ENCODE peak calls at places on chromosomes 1 and 21, in five cellular contexts. One of them, this sample, is unnamed.
A peak's percentile ranks its signal among the peaks of the same experiment; 100 is the strongest.

GRCh38 chr1:40042337-40042736 is 1.8 kb downstream of the CAP1 start:
- DNase-seq in GM23338: no peak
- DNase-seq in GM12878: no peak
- DNase-seq in K562: no peak
- DNase-seq in H1: no peak
- DNase-seq in this sample: no peak

GRCh38 chr21:25080161-25080560 is 527.1 kb downstream of the MRPL39 start:
- DNase-seq in GM23338: no peak
- DNase-seq in GM12878: no peak
- DNase-seq in K562: no peak
- DNase-seq in H1: no peak
- DNase-seq in this sample: no peak

GRCh38 chr1:241542199-241542907 is 10.2 kb downstream of the KMO start:
- DNase-seq in GM23338: no peak
- DNase-seq in GM12878: no peak
- DNase-seq in K562: no peak
- DNase-seq in H1: no peak
- DNase-seq in this sample: no peak

GRCh38 chr21:8989883-8990325 is 1531.5 kb upstream of the TPTE start:
- DNase-seq in GM23338: peak; percentile 88
- DNase-seq in GM12878: no peak
- DNase-seq in K562: peak; percentile 27
- DNase-seq in H1: no peak
- DNase-seq in this sample: peak; percentile 96

GRCh38 chr1:227562923-227563318 is 435 bp upstream of the ZNF678 start:
- DNase-seq in GM23338: no peak
- DNase-seq in GM12878: no peak
- DNase-seq in K562: no peak
- DNase-seq in H1: no peak
- DNase-seq in this sample: no peak

GRCh38 chr1:230242317-230242716 is 175.3 kb downstream of the GALNT2 start:
- DNase-seq in GM23338: no peak
- DNase-seq in GM12878: no peak
- DNase-seq in K562: no peak
- DNase-seq in H1: peak; percentile 24
- DNase-seq in this sample: no peak

GRCh38 chr1:59007820-59008598 is 224.2 kb upstream of the JUN start:
- DNase-seq in GM23338: no peak
- DNase-seq in GM12878: no peak
- DNase-seq in K562: no peak
- DNase-seq in H1: no peak
- DNase-seq in this sample: no peak

GRCh38 chr1:201737350-201738060 is 91.5 kb upstream of the IPO9 start:
- DNase-seq in GM23338: peak; percentile 80
- DNase-seq in GM12878: no peak
- DNase-seq in K562: no peak
- DNase-seq in H1: no peak
- DNase-seq in this sample: no peak

GRCh38 chr1:79193211-79194079 is 186.9 kb upstream of the ADGRL4 start:
- DNase-seq in GM23338: peak; percentile 75
- DNase-seq in GM12878: peak; percentile 41
- DNase-seq in K562: no peak
- DNase-seq in H1: peak; percentile 42
- DNase-seq in this sample: no peak

GRCh38 chr1:18362150-18362549 is 118.6 kb upstream of the KLHDC7A start:
- DNase-seq in GM23338: no peak
- DNase-seq in GM12878: no peak
- DNase-seq in K562: no peak
- DNase-seq in H1: no peak
- DNase-seq in this sample: no peak

GRCh38 chr21:33644383-33645074 is 2.2 kb downstream of the ITSN1 start:
- DNase-seq in GM23338: peak; percentile 22
- DNase-seq in GM12878: no peak
- DNase-seq in K562: no peak
- DNase-seq in H1: no peak
- DNase-seq in this sample: peak; percentile 79

GRCh38 chr1:38577937-38578443 is 281.6 kb downstream of the RRAGC start:
- DNase-seq in GM23338: no peak
- DNase-seq in GM12878: no peak
- DNase-seq in K562: no peak
- DNase-seq in H1: no peak
- DNase-seq in this sample: no peak

GRCh38 chr1:167107456-167107855 is 13.6 kb downstream of the STYXL2 start:
- DNase-seq in GM23338: no peak
- DNase-seq in GM12878: no peak
- DNase-seq in K562: no peak
- DNase-seq in H1: no peak
- DNase-seq in this sample: no peak

GRCh38 chr1:182631954-182632353 is 27.8 kb upstream of the RGS16 start:
- DNase-seq in GM23338: no peak
- DNase-seq in GM12878: no peak
- DNase-seq in K562: no peak
- DNase-seq in H1: no peak
- DNase-seq in this sample: no peak

GRCh38 chr1:229228522-229228921 is 42.4 kb upstream of the RAB4A start:
- DNase-seq in GM23338: no peak
- DNase-seq in GM12878: no peak
- DNase-seq in K562: no peak
- DNase-seq in H1: no peak
- DNase-seq in this sample: no peak

GRCh38 chr1:77398115-77398514 is 116.3 kb downstream of the AK5 start:
- DNase-seq in GM23338: peak; percentile 19
- DNase-seq in GM12878: no peak
- DNase-seq in K562: no peak
- DNase-seq in H1: no peak
- DNase-seq in this sample: no peak

GRCh38 chr1:21165632-21166031 is 11.1 kb downstream of the EIF4G3 start:
- DNase-seq in GM23338: no peak
- DNase-seq in GM12878: no peak
- DNase-seq in K562: no peak
- DNase-seq in H1: no peak
- DNase-seq in this sample: no peak

GRCh38 chr1:162069334-162070093 is at the start of gene NOS1AP:
- DNase-seq in GM23338: peak; percentile 88
- DNase-seq in GM12878: no peak
- DNase-seq in K562: peak; percentile 91
- DNase-seq in H1: peak; percentile 89
- DNase-seq in this sample: peak; percentile 59

GRCh38 chr1:47852006-47852686 is 145.0 kb downstream of the TRABD2B start:
- DNase-seq in GM23338: no peak
- DNase-seq in GM12878: no peak
- DNase-seq in K562: no peak
- DNase-seq in H1: no peak
- DNase-seq in this sample: no peak

GRCh38 chr1:162564762-162565218 is 3.3 kb downstream of the UAP1 start:
- DNase-seq in GM23338: no peak
- DNase-seq in GM12878: no peak
- DNase-seq in K562: no peak
- DNase-seq in H1: no peak
- DNase-seq in this sample: no peak

GRCh38 chr1:218357211-218357892 is 12.2 kb downstream of the TGFB2 start:
- DNase-seq in GM23338: no peak
- DNase-seq in GM12878: no peak
- DNase-seq in K562: no peak
- DNase-seq in H1: peak; percentile 30
- DNase-seq in this sample: no peak

GRCh38 chr1:228009828-228010775 is 3.3 kb downstream of the WNT3A start:
- DNase-seq in GM23338: no peak
- DNase-seq in GM12878: peak; percentile 13
- DNase-seq in K562: peak; percentile 8
- DNase-seq in H1: no peak
- DNase-seq in this sample: no peak

GRCh38 chr1:201766117-201766863 is 62.7 kb upstream of the IPO9 start:
- DNase-seq in GM23338: no peak
- DNase-seq in GM12878: no peak
- DNase-seq in K562: no peak
- DNase-seq in H1: no peak
- DNase-seq in this sample: no peak

GRCh38 chr1:245822997-245823396 is 668.2 kb downstream of the KIF26B start:
- DNase-seq in GM23338: no peak
- DNase-seq in GM12878: no peak
- DNase-seq in K562: no peak
- DNase-seq in H1: no peak
- DNase-seq in this sample: peak; percentile 54

GRCh38 chr1:184691719-184692324 is 62.8 kb downstream of the EDEM3 start:
- DNase-seq in GM23338: peak; percentile 74
- DNase-seq in GM12878: no peak
- DNase-seq in K562: no peak
- DNase-seq in H1: no peak
- DNase-seq in this sample: peak; percentile 24

GRCh38 chr1:114756949-114757454 is 782 bp downstream of the CSDE1 start:
- DNase-seq in GM23338: peak; percentile 76
- DNase-seq in GM12878: no peak
- DNase-seq in K562: no peak
- DNase-seq in H1: no peak
- DNase-seq in this sample: peak; percentile 49

GRCh38 chr1:77031101-77031662 is 163.9 kb downstream of the ST6GALNAC5 start:
- DNase-seq in GM23338: no peak
- DNase-seq in GM12878: no peak
- DNase-seq in K562: no peak
- DNase-seq in H1: no peak
- DNase-seq in this sample: no peak

GRCh38 chr1:13908128-13908527 is 208.1 kb downstream of the PRDM2 start:
- DNase-seq in GM23338: no peak
- DNase-seq in GM12878: peak; percentile 63
- DNase-seq in K562: no peak
- DNase-seq in H1: no peak
- DNase-seq in this sample: no peak

DNA sequence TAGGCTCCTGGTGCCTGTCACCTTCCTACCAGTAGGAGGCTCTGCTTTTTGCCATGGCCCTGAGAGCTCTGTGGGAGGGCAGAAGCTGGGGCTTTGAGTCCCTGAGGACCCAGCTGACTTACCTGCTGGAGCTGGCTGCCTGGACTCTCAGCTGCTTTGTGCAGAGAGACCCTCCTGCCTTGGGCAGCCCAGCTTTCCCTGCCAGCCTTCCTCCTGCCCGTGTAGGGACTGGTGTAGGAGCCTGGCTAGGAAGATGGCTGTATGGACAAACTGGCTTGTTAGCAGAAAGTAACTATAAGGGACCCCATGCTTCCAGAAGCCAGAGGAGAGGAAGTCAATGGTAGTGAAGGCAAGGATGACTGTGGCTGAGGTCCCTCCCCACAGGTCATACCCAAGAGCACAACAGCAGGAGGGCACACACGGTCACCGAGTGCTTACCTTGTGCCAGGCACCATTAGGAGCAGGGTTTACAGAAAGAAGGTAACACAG is 9.7 kb upstream of the CELSR2 start:
- DNase-seq in GM23338: peak; percentile 92
- DNase-seq in GM12878: no peak
- DNase-seq in K562: peak; percentile 79
- DNase-seq in H1: peak; percentile 75
- DNase-seq in this sample: peak; percentile 66
- TF ChIP-seq CREB1 in GM23338: no peak
- TF ChIP-seq CREB1 in GM12878: no peak
- TF ChIP-seq CREB1 in K562: no peak
- TF ChIP-seq CREB1 in H1: no peak
- TF ChIP-seq CREB1 in this sample: no peak

GRCh38 chr1:37051386-37051785 is 17.1 kb upstream of the GRIK3 start:
- DNase-seq in GM23338: no peak
- DNase-seq in GM12878: no peak
- DNase-seq in K562: no peak
- DNase-seq in H1: no peak
- DNase-seq in this sample: no peak
- H4K20me1 ChIP-seq in GM23338: no peaks in the 10 kb centered on the region
- H4K20me1 ChIP-seq in GM12878: no peaks in the 10 kb centered on the region
- H4K20me1 ChIP-seq in K562: peaks cover 7% of the 10 kb centered on the region
- H4K20me1 ChIP-seq in H1: no peaks in the 10 kb centered on the region
- H4K20me1 ChIP-seq in this sample: no peaks in the 10 kb centered on the region

GRCh38 chr1:93638307-93638847 is 43.3 kb downstream of the BCAR3 start:
- DNase-seq in GM23338: peak; percentile 24
- DNase-seq in GM12878: no peak
- DNase-seq in K562: no peak
- DNase-seq in H1: no peak
- DNase-seq in this sample: no peak

GRCh38 chr1:93638981-93639380 is 42.7 kb downstream of the BCAR3 start:
- DNase-seq in GM23338: peak; percentile 66
- DNase-seq in GM12878: no peak
- DNase-seq in K562: no peak
- DNase-seq in H1: peak; percentile 57
- DNase-seq in this sample: no peak

GRCh38 chr1:93635614-93636543 is 45.8 kb downstream of the BCAR3 start:
- DNase-seq in GM23338: peak; percentile 92
- DNase-seq in GM12878: no peak
- DNase-seq in K562: no peak
- DNase-seq in H1: no peak
- DNase-seq in this sample: no peak

GRCh38 chr1:93633313-93633712 is 48.3 kb downstream of the BCAR3 start:
- DNase-seq in GM23338: no peak
- DNase-seq in GM12878: no peak
- DNase-seq in K562: no peak
- DNase-seq in H1: no peak
- DNase-seq in this sample: no peak

DNA sequence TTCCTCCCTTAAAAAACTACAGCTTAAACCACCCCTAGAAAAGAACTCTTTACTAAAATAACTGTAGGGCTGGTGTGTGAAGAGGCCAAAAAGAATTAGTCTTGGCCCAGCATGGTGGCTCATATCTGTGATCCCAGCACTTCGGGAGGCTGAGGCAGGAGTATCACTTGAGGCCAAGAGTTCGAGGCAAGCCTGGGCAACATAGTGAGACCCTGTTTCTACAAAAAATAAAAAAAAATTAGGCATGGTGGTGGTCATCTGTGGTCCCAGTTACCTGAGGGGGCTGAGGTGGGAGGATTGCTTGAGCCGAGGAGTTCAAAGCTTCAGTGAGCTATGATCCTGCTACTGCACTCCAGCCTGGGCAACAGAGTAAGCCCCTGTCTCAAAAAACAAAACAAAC is 44.9 kb downstream of the BCAR3 start:
- DNase-seq in GM23338: no peak
- DNase-seq in GM12878: no peak
- DNase-seq in K562: no peak
- DNase-seq in H1: no peak
- DNase-seq in this sample: no peak
- H3K79me2 ChIP-seq in GM23338: no peaks in the 10 kb centered on the region
- H3K79me2 ChIP-seq in GM12878: no peaks in the 10 kb centered on the region
- H3K79me2 ChIP-seq in K562: no peaks in the 10 kb centered on the region
- H3K79me2 ChIP-seq in H1: no peaks in the 10 kb centered on the region
- H3K79me2 ChIP-seq in this sample: no peaks in the 10 kb centered on the region

GRCh38 chr21:44428281-44428942 is 26.9 kb upstream of the LRRC3 start:
- DNase-seq in GM23338: peak; percentile 82
- DNase-seq in GM12878: no peak
- DNase-seq in K562: peak; percentile 86
- DNase-seq in H1: peak; percentile 83
- DNase-seq in this sample: peak; percentile 26
- TF ChIP-seq CREB1 in GM23338: no peak
- TF ChIP-seq CREB1 in GM12878: no peak
- TF ChIP-seq CREB1 in K562: no peak
- TF ChIP-seq CREB1 in H1: no peak
- TF ChIP-seq CREB1 in this sample: no peak

This sample was measured in HepG2.